ENCODE peak calls at places on chromosomes 16 and 17, in four cellular contexts. I is COR-L47, S is foreskin fibroblast, Y is neural progenitor cell. G is an unnamed sample.

GRCh38 chr17:4008082-4008435 is 43.8 kb upstream of the ATP2A3 start:
- DNase-seq in I (no peak), S (no peak), Y (no peak), G (no peak)

GRCh38 chr17:61869138-61869537 is 5.8 kb upstream of the BRIP1 start:
- DNase-seq in I (no peak), S (no peak), Y (no peak), G (no peak)

GRCh38 chr16:64629622-64630021 is 492.2 kb downstream of the CDH11 start:
- DNase-seq in I (no peak), S (no peak), Y (no peak), G (peak)

GRCh38 chr17:42555122-42555622 is 2.4 kb downstream of the HSD17B1 start:
- DNase-seq in I (no peak), S (no peak), Y (no peak), G (no peak)

GRCh38 chr17:32484041-32484461 is 2.7 kb upstream of the CDK5R1 start:
- DNase-seq in I (no peak), S (no peak), Y (no peak), G (no peak)

GRCh38 chr17:9529033-9529748 is 46.4 kb downstream of the STX8 start:
- DNase-seq in I (no peak), S (peak), Y (peak), G (peak)

GRCh38 chr16:68629315-68629900 is 15.7 kb upstream of the CDH3 start:
- DNase-seq in I (no peak), S (no peak), Y (no peak), G (no peak)

GRCh38 chr17:81000089-81000630 is 8.5 kb downstream of the CHMP6 start:
- DNase-seq in I (no peak), S (no peak), Y (no peak), G (no peak)

GRCh38 chr16:89759742-89760366 is 38.5 kb downstream of the ZNF276 start:
- DNase-seq in I (no peak), S (no peak), Y (no peak), G (no peak)

GRCh38 chr17:17714261-17714866 is 33.1 kb downstream of the RAI1 start:
- DNase-seq in I (no peak), S (no peak), Y (no peak), G (no peak)

GRCh38 chr16:30722443-30722842 is 23.5 kb downstream of the SRCAP start:
- DNase-seq in I (no peak), S (no peak), Y (no peak), G (no peak)

GRCh38 chr17:47184671-47185070 is 4.4 kb downstream of the CDC27 start:
- DNase-seq in I (no peak), S (peak), Y (no peak), G (no peak)

GRCh38 chr17:77888242-77889134 is 70.0 kb upstream of the TNRC6C start:
- DNase-seq in I (no peak), S (no peak), Y (no peak), G (no peak)

GRCh38 chr17:60888812-60889709 is 211.4 kb downstream of the BCAS3 start:
- DNase-seq in I (no peak), S (no peak), Y (no peak), G (no peak)

GRCh38 chr17:39753514-39754160 is 15.9 kb downstream of the GRB7 start:
- DNase-seq in I (peak), S (no peak), Y (peak), G (no peak)

GRCh38 chr17:16933317-16934132 is 38.4 kb downstream of the TNFRSF13B start:
- DNase-seq in I (no peak), S (no peak), Y (no peak), G (no peak)

GRCh38 chr16:9007177-9007794 is 43.6 kb upstream of the USP7 start:
- DNase-seq in I (no peak), S (peak), Y (no peak), G (no peak)

GRCh38 chr16:12120331-12120981 is 143.9 kb downstream of the SNX29 start:
- DNase-seq in I (peak), S (peak), Y (no peak), G (no peak)

GRCh38 chr17:28828294-28829040 is 14.1 kb downstream of the FAM222B start:
- DNase-seq in I (no peak), S (no peak), Y (no peak), G (no peak)

GRCh38 chr16:21001262-21001661 is 100.7 kb downstream of the LYRM1 start:
- DNase-seq in I (no peak), S (peak), Y (peak), G (peak)

GRCh38 chr16:28596115-28596630 is 677 bp downstream of the SULT1A2 start:
- DNase-seq in I (no peak), S (no peak), Y (no peak), G (no peak)